ENCODE peak calls at places on chromosomes 2 and 18, in six cellular contexts. One of them, this sample, is unnamed.

GRCh38 chr18:23852236-23853045 is 162.1 kb upstream of the TTC39C start:
- DNase-seq in HepG2: no peak
- DNase-seq in GM12878: no peak
- DNase-seq in GM12892: no peak
- DNase-seq in K562: no peak
- DNase-seq in H1: no peak
- DNase-seq in this sample: no peak

GRCh38 chr2:148926291-148926961 is 51.4 kb downstream of the KIF5C start:
- DNase-seq in HepG2: peak
- DNase-seq in GM12878: peak
- DNase-seq in GM12892: peak
- DNase-seq in K562: peak
- DNase-seq in H1: peak
- DNase-seq in this sample: peak

GRCh38 chr2:101120124-101120996 is 30.8 kb downstream of the TBC1D8 start:
- DNase-seq in HepG2: peak
- DNase-seq in GM12878: no peak
- DNase-seq in GM12892: no peak
- DNase-seq in K562: no peak
- DNase-seq in H1: no peak
- DNase-seq in this sample: no peak

GRCh38 chr2:218152777-218153176 is 14.0 kb downstream of the CXCR1 start:
- DNase-seq in HepG2: no peak
- DNase-seq in GM12878: no peak
- DNase-seq in GM12892: no peak
- DNase-seq in K562: no peak
- DNase-seq in H1: no peak
- DNase-seq in this sample: no peak

GRCh38 chr2:98727369-98727749 is 3.6 kb downstream of the MGAT4A start:
- DNase-seq in HepG2: no peak
- DNase-seq in GM12878: no peak
- DNase-seq in GM12892: no peak
- DNase-seq in K562: no peak
- DNase-seq in H1: no peak
- DNase-seq in this sample: no peak

GRCh38 chr2:67234443-67234842 is 162.7 kb upstream of the ETAA1 start:
- DNase-seq in HepG2: no peak
- DNase-seq in GM12878: no peak
- DNase-seq in GM12892: no peak
- DNase-seq in K562: no peak
- DNase-seq in H1: no peak
- DNase-seq in this sample: no peak

GRCh38 chr2:151192681-151193080 is 69.0 kb downstream of the RBM43 start:
- DNase-seq in HepG2: no peak
- DNase-seq in GM12878: no peak
- DNase-seq in GM12892: no peak
- DNase-seq in K562: no peak
- DNase-seq in H1: no peak
- DNase-seq in this sample: no peak

GRCh38 chr2:171159326-171160118 is 1.2 kb downstream of the TLK1 start:
- DNase-seq in HepG2: peak
- DNase-seq in GM12878: no peak
- DNase-seq in GM12892: peak
- DNase-seq in K562: peak
- DNase-seq in H1: peak
- DNase-seq in this sample: peak

GRCh38 chr2:113219092-113219441 is 45.3 kb downstream of the PSD4 start:
- DNase-seq in HepG2: no peak
- DNase-seq in GM12878: no peak
- DNase-seq in GM12892: no peak
- DNase-seq in K562: no peak
- DNase-seq in H1: no peak
- DNase-seq in this sample: no peak

GRCh38 chr2:108968619-108969018 is 20.4 kb downstream of the EDAR start:
- DNase-seq in HepG2: no peak
- DNase-seq in GM12878: no peak
- DNase-seq in GM12892: no peak
- DNase-seq in K562: no peak
- DNase-seq in H1: no peak
- DNase-seq in this sample: no peak

GRCh38 chr18:56641714-56642331 is 3.4 kb upstream of the TXNL1 start:
- DNase-seq in HepG2: peak
- DNase-seq in GM12878: no peak
- DNase-seq in GM12892: no peak
- DNase-seq in K562: no peak
- DNase-seq in H1: no peak
- DNase-seq in this sample: no peak

GRCh38 chr2:230927711-230928341 is 2.8 kb upstream of the GPR55 start:
- DNase-seq in HepG2: no peak
- DNase-seq in GM12878: no peak
- DNase-seq in GM12892: no peak
- DNase-seq in K562: no peak
- DNase-seq in H1: no peak
- DNase-seq in this sample: no peak

GRCh38 chr2:23452853-23453420 is 68.0 kb downstream of the KLHL29 start:
- DNase-seq in HepG2: no peak
- DNase-seq in GM12878: peak
- DNase-seq in GM12892: peak
- DNase-seq in K562: no peak
- DNase-seq in H1: no peak
- DNase-seq in this sample: no peak

GRCh38 chr2:72278046-72278445 is 130.4 kb upstream of the CYP26B1 start:
- DNase-seq in HepG2: no peak
- DNase-seq in GM12878: no peak
- DNase-seq in GM12892: no peak
- DNase-seq in K562: no peak
- DNase-seq in H1: no peak
- DNase-seq in this sample: no peak

GRCh38 chr2:173763641-173764040 is 201.5 kb downstream of the SP3 start:
- DNase-seq in HepG2: no peak
- DNase-seq in GM12878: no peak
- DNase-seq in GM12892: no peak
- DNase-seq in K562: no peak
- DNase-seq in H1: no peak
- DNase-seq in this sample: no peak

GRCh38 chr2:197827618-197828017 is 23.2 kb downstream of the PLCL1 start:
- DNase-seq in HepG2: no peak
- DNase-seq in GM12878: no peak
- DNase-seq in GM12892: no peak
- DNase-seq in K562: no peak
- DNase-seq in H1: no peak
- DNase-seq in this sample: no peak

DNA sequence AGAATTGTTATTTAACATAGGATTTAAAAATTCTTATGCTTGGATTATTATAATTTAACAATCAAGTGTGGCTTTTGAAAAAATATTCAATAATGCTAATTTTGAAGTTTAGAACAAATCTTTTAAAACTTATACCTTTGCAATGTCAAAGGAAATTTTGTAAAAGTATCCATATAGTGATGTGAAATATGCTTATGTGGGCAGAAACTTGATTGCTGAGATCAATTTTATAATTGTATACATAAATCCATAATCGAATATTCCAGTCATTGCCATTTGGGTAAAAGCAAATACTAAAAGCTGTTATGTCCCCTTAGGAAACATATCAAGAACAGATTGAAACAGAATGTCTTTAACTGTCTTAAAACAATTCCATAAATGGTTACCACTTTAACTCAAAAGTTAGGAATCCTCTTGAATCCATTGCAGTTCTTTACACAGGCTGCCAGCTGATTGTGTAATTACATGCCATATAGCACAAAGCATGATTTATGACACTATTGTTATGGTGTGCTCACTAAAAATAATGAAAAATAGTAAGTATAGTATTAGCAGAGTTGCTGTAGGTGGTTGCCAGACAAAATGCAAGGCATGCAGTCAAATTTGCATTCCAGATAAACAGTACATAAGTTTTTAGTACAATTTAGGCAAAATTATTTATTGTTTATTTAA is 24.2 kb downstream of the PLCL1 start:
- DNase-seq in HepG2: no peak
- DNase-seq in GM12878: no peak
- DNase-seq in GM12892: no peak
- DNase-seq in K562: no peak
- DNase-seq in H1: no peak
- DNase-seq in this sample: no peak
- TF ChIP-seq TAF1 in HepG2: no peak
- TF ChIP-seq TAF1 in GM12878: no peak
- TF ChIP-seq TAF1 in GM12892: no peak
- TF ChIP-seq TAF1 in K562: no peak
- TF ChIP-seq TAF1 in H1: no peak
- TF ChIP-seq TAF1 in this sample: no peak

DNA sequence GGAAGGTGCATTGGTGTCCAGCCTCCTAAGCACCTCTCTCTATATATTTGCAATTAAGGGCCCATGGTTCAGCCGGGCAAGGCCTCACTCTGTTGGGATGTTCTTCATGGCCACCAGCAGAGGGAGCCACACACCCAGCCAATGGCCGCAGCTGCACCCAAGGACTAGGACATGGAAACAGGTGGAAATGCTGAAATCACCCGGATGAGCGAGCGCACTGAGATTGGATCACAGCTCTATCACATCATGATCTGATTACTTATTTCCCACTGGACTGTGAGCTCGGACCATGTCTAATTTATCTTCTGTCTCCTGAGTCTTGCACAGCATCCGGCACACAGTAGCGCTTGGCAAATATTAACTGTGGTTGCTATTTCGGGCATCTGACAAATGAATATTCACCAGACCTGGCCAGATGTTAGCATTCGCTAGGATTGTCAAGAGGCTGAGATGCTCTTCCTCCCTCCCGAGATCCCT is 31.2 kb downstream of the KIF3C start:
- DNase-seq in HepG2: peak
- DNase-seq in GM12878: peak
- DNase-seq in GM12892: peak
- DNase-seq in K562: peak
- DNase-seq in H1: peak
- DNase-seq in this sample: peak
- TF ChIP-seq POLR2A in HepG2: no peak
- TF ChIP-seq POLR2A in GM12878: no peak
- TF ChIP-seq POLR2A in GM12892: no peak
- TF ChIP-seq POLR2A in K562: no peak
- TF ChIP-seq POLR2A in H1: no peak
- TF ChIP-seq POLR2A in this sample: no peak

DNA sequence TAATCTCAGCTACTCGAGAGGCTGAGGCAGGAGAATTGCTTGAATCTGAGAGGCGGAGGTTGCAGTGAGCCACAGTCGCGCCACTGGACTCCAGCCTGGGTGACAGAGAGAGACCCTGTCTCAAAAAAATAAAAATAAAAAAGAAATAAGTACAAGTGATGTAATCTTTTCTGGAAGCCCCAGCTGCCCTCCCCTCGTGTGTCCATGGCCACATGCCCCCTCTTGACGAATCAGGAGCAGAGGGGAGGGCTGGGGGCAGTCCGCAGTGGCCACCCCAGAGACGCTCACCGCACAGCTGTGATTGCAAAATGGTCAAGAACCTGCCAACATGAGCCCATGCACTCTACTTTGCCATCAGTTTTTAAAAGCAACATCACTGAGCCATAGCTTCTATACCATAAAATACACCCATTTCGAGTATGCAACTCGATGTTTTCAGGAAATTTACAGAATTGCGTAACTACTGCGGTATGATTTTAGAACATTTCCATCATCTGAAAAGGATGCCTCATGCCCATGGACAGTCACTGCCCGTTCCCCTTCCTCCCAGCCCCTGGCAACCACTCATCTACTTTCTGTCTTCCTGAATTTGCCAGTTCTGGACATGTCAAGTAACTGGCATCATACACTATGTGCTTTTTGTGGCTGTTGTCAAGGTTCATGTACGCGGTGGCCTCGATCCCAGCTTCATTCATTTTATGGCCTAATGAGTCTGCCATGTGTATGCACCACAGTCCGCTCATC is 88.1 kb downstream of the NDUFA10 start:
- DNase-seq in HepG2: no peak
- DNase-seq in GM12878: no peak
- DNase-seq in GM12892: no peak
- DNase-seq in K562: no peak
- DNase-seq in H1: no peak
- DNase-seq in this sample: no peak
- TF ChIP-seq TAF1 in HepG2: no peak
- TF ChIP-seq TAF1 in GM12878: no peak
- TF ChIP-seq TAF1 in GM12892: no peak
- TF ChIP-seq TAF1 in K562: no peak
- TF ChIP-seq TAF1 in H1: no peak
- TF ChIP-seq TAF1 in this sample: no peak

GRCh38 chr2:236028066-236028465 is 140.1 kb downstream of the GBX2 start:
- DNase-seq in HepG2: no peak
- DNase-seq in GM12878: no peak
- DNase-seq in GM12892: no peak
- DNase-seq in K562: no peak
- DNase-seq in H1: no peak
- DNase-seq in this sample: no peak

GRCh38 chr2:236021497-236022057 is 146.6 kb downstream of the GBX2 start:
- DNase-seq in HepG2: no peak
- DNase-seq in GM12878: no peak
- DNase-seq in GM12892: no peak
- DNase-seq in K562: peak
- DNase-seq in H1: no peak
- DNase-seq in this sample: no peak

GRCh38 chr2:236026839-236027238 is 141.3 kb downstream of the GBX2 start:
- DNase-seq in HepG2: no peak
- DNase-seq in GM12878: no peak
- DNase-seq in GM12892: no peak
- DNase-seq in K562: no peak
- DNase-seq in H1: no peak
- DNase-seq in this sample: no peak

GRCh38 chr2:236022128-236022527 is 146.1 kb downstream of the GBX2 start:
- DNase-seq in HepG2: no peak
- DNase-seq in GM12878: no peak
- DNase-seq in GM12892: no peak
- DNase-seq in K562: no peak
- DNase-seq in H1: no peak
- DNase-seq in this sample: no peak

GRCh38 chr2:236025892-236026291 is 142.3 kb downstream of the GBX2 start:
- DNase-seq in HepG2: no peak
- DNase-seq in GM12878: no peak
- DNase-seq in GM12892: no peak
- DNase-seq in K562: no peak
- DNase-seq in H1: no peak
- DNase-seq in this sample: no peak
- TF ChIP-seq POLR2A in HepG2: no peak
- TF ChIP-seq POLR2A in GM12878: no peak
- TF ChIP-seq POLR2A in GM12892: no peak
- TF ChIP-seq POLR2A in K562: no peak
- TF ChIP-seq POLR2A in H1: no peak
- TF ChIP-seq POLR2A in this sample: no peak

This sample was measured in GM12891.